ENCODE peak calls at places on chromosomes 6 and 20, in nine cellular contexts. One of them, this sample, is unnamed.
A peak's percentile ranks its signal among the peaks of the same experiment; 100 is the strongest.

GRCh38 chr20:3616250-3616649 is 46.9 kb downstream of the GFRA4 start:
- DNase-seq in cardiac muscle cell: peak; percentile 35
- DNase-seq in mesenchymal stem cell: no peak
- DNase-seq in uterus: no peak
- DNase-seq in small intestine: no peak
- DNase-seq in A549: no peak
- DNase-seq in stomach: peak; percentile 54
- DNase-seq in tibial nerve: no peak
- DNase-seq in pancreas: no peak
- DNase-seq in this sample: peak; percentile 80

GRCh38 chr6:9539231-9539755 is 875.6 kb downstream of the TFAP2A start:
- DNase-seq in mesenchymal stem cell: no peak
- DNase-seq in uterus: no peak
- DNase-seq in small intestine: no peak
- DNase-seq in pancreas: no peak
- DNase-seq in tibial nerve: no peak
- DNase-seq in stomach: peak; percentile 29
- DNase-seq in A549: peak; percentile 26
- DNase-seq in cardiac muscle cell: no peak
- DNase-seq in this sample: no peak

GRCh38 chr6:97195117-97195516 is 87.9 kb downstream of the MMS22L start:
- DNase-seq in pancreas: no peak
- DNase-seq in cardiac muscle cell: no peak
- DNase-seq in tibial nerve: no peak
- DNase-seq in small intestine: peak; percentile 33
- DNase-seq in mesenchymal stem cell: no peak
- DNase-seq in stomach: no peak
- DNase-seq in uterus: no peak
- DNase-seq in A549: no peak
- DNase-seq in this sample: no peak

GRCh38 chr6:54020311-54020710 is 90.9 kb upstream of the MLIP start:
- DNase-seq in A549: no peak
- DNase-seq in uterus: no peak
- DNase-seq in cardiac muscle cell: no peak
- DNase-seq in pancreas: no peak
- DNase-seq in small intestine: peak; percentile 80
- DNase-seq in mesenchymal stem cell: peak; percentile 18
- DNase-seq in tibial nerve: no peak
- DNase-seq in stomach: no peak
- DNase-seq in this sample: no peak

GRCh38 chr6:42166444-42167141 is 6.6 kb upstream of the GUCA1A start:
- DNase-seq in A549: peak; percentile 72
- DNase-seq in pancreas: peak; percentile 57
- DNase-seq in small intestine: peak; percentile 89
- DNase-seq in uterus: peak; percentile 53
- DNase-seq in tibial nerve: peak; percentile 36
- DNase-seq in cardiac muscle cell: peak; percentile 81
- DNase-seq in stomach: peak; percentile 76
- DNase-seq in mesenchymal stem cell: peak; percentile 72
- DNase-seq in this sample: no peak

GRCh38 chr6:101302593-101302992 is 90.9 kb upstream of the GRIK2 start:
- DNase-seq in A549: no peak
- DNase-seq in small intestine: no peak
- DNase-seq in cardiac muscle cell: no peak
- DNase-seq in tibial nerve: no peak
- DNase-seq in uterus: no peak
- DNase-seq in pancreas: no peak
- DNase-seq in mesenchymal stem cell: no peak
- DNase-seq in stomach: no peak
- DNase-seq in this sample: no peak

GRCh38 chr6:87944541-87944954 is 103.1 kb upstream of the SPACA1 start:
- DNase-seq in stomach: peak; percentile 31
- DNase-seq in mesenchymal stem cell: peak; percentile 60
- DNase-seq in A549: peak; percentile 48
- DNase-seq in cardiac muscle cell: peak; percentile 69
- DNase-seq in uterus: peak; percentile 48
- DNase-seq in pancreas: peak; percentile 55
- DNase-seq in tibial nerve: peak; percentile 21
- DNase-seq in small intestine: peak; percentile 7
- DNase-seq in this sample: peak; percentile 63

GRCh38 chr6:109083657-109084056 is 11.0 kb downstream of the SESN1 start:
- DNase-seq in pancreas: no peak
- DNase-seq in cardiac muscle cell: no peak
- DNase-seq in small intestine: no peak
- DNase-seq in A549: no peak
- DNase-seq in mesenchymal stem cell: no peak
- DNase-seq in stomach: no peak
- DNase-seq in tibial nerve: no peak
- DNase-seq in uterus: no peak
- DNase-seq in this sample: no peak

GRCh38 chr6:77021232-77021631 is 442.1 kb downstream of the HTR1B start:
- DNase-seq in A549: no peak
- DNase-seq in stomach: no peak
- DNase-seq in pancreas: no peak
- DNase-seq in cardiac muscle cell: no peak
- DNase-seq in tibial nerve: no peak
- DNase-seq in small intestine: no peak
- DNase-seq in mesenchymal stem cell: no peak
- DNase-seq in uterus: no peak
- DNase-seq in this sample: no peak

DNA sequence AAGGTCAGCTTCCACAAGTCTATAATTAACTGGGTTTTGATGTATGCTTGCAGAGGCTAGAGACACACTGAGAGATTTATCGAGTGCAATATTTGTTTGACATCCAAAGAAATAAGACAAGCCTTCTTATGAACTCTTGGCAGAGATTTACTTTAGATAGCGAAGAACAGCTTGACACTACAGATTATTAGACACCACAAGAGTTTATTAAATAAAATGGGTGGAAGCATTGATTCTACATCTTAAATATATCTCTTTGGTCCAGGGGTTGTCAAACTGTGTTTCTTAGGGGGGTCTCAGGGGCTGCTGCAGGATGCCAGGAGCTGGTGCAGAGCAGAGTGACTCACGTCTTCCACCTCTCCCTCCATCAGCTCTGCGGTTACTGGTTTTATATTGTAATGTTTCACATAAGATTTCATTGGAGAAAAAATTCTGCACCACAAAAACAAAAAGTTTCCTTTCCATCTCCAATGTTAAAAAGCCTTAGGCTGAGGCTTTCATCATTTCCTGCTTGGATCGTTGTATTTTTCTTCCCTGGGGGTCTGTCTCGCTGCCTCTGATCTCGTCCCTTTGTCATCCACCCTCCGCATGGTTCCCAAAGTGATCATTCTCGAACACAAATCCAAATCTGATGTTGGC is 176.2 kb upstream of the AHI1 start:
- DNase-seq in stomach: no peak
- DNase-seq in cardiac muscle cell: no peak
- DNase-seq in small intestine: no peak
- DNase-seq in tibial nerve: no peak
- DNase-seq in pancreas: no peak
- DNase-seq in uterus: no peak
- DNase-seq in mesenchymal stem cell: no peak
- DNase-seq in A549: no peak
- DNase-seq in this sample: no peak
- H3K27ac ChIP-seq in stomach: no peak overlapping the region
- H3K27ac ChIP-seq in cardiac muscle cell: no peak overlapping the region
- H3K27ac ChIP-seq in small intestine: no peak overlapping the region
- H3K27ac ChIP-seq in tibial nerve: no peak overlapping the region
- H3K27ac ChIP-seq in pancreas: no peak overlapping the region
- H3K27ac ChIP-seq in uterus: no peak overlapping the region
- H3K27ac ChIP-seq in mesenchymal stem cell: peak overlapping the region; percentile 22
- H3K27ac ChIP-seq in A549: peak overlapping the region; percentile 24
- H3K27ac ChIP-seq in this sample: no peak overlapping the region

DNA sequence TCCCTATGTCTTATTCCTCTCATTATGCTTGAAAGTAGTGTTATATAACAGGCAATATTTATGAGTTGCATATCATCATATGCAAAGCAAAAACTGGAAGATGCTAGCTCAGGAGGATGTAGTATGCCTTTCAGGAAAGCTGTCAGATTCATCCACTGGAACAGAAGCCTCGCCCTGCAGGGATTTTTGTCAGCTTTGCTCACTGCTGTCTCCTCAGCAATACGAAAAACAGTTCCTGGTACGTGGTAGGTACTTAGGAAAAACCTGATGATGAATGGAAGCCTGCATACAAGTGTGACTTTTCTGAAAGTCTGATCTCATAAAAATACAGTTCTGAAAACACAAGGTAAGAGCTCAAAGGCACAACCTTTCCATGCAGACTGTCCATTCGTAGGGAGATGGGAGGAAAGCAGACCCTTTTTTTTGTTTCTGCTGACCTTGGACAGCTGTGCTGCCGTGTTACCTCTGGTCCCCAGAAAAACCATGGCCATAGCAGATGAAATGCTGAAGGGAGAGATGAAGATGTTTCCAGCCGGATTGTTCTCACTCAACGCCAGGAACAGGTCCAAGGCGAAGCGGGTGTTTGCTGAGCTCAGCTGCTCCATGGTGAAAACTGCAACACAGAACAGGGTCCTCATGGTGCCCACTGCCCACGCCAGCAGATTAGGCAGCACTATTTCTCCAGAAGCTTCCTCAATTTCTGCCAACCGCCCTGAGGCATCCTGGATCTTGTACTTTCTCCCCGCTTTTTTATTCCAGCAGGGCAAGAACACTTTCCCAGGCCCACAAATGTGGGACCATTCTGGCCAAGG is 1.5 kb downstream of the SERPINB1 start:
- DNase-seq in mesenchymal stem cell: no peak
- DNase-seq in pancreas: no peak
- DNase-seq in A549: no peak
- DNase-seq in uterus: no peak
- DNase-seq in small intestine: no peak
- DNase-seq in tibial nerve: no peak
- DNase-seq in cardiac muscle cell: no peak
- DNase-seq in stomach: no peak
- DNase-seq in this sample: no peak
- H3K4me3 ChIP-seq in mesenchymal stem cell: no peak overlapping the region
- H3K4me3 ChIP-seq in pancreas: peak overlapping the region; percentile 10
- H3K4me3 ChIP-seq in A549: peak overlapping the region; percentile 71
- H3K4me3 ChIP-seq in uterus: no peak overlapping the region
- H3K4me3 ChIP-seq in small intestine: peak overlapping the region; percentile 48
- H3K4me3 ChIP-seq in tibial nerve: peak overlapping the region; percentile 45
- H3K4me3 ChIP-seq in cardiac muscle cell: no peak overlapping the region
- H3K4me3 ChIP-seq in stomach: peak overlapping the region; percentile 71
- H3K4me3 ChIP-seq in this sample: peak overlapping the region; percentile 59

DNA sequence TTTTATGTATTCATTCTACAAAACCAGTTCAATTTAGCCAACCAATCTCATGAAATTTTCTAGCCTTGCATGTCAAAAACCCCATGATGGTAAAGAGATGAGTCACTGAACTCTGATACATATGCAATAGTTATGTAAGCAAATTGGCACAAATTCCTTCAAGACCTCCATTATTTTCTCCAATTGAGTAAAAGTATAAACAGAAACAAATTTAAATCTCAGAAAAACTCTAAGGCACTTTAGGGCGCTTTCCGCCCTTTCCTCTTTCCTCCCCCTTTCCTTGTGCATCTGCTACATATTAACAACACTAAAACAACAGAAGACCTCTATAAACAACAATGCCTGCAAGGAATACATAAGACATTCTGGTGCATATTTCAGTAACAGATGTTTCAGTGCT is 48.5 kb downstream of the KIF13A start:
- DNase-seq in stomach: no peak
- DNase-seq in small intestine: no peak
- DNase-seq in pancreas: no peak
- DNase-seq in uterus: no peak
- DNase-seq in A549: no peak
- DNase-seq in cardiac muscle cell: no peak
- DNase-seq in mesenchymal stem cell: peak; percentile 67
- DNase-seq in tibial nerve: no peak
- DNase-seq in this sample: no peak
- H3K4me1 ChIP-seq in stomach: no peaks in the 10 kb centered on the region
- H3K4me1 ChIP-seq in small intestine: peaks cover 2% of the 10 kb centered on the region
- H3K4me1 ChIP-seq in pancreas: peaks cover 7% of the 10 kb centered on the region
- H3K4me1 ChIP-seq in uterus: peaks cover 6% of the 10 kb centered on the region
- H3K4me1 ChIP-seq in A549: peaks cover 29% of the 10 kb centered on the region
- H3K4me1 ChIP-seq in cardiac muscle cell: peaks cover 20% of the 10 kb centered on the region
- H3K4me1 ChIP-seq in mesenchymal stem cell: peaks cover 1% of the 10 kb centered on the region
- H3K4me1 ChIP-seq in tibial nerve: no peaks in the 10 kb centered on the region
- H3K4me1 ChIP-seq in this sample: peaks cover 25% of the 10 kb centered on the region

GRCh38 chr20:57414867-57415592 is 23.8 kb downstream of the RBM38 start:
- DNase-seq in pancreas: no peak
- DNase-seq in tibial nerve: no peak
- DNase-seq in stomach: no peak
- DNase-seq in mesenchymal stem cell: peak; percentile 44
- DNase-seq in small intestine: no peak
- DNase-seq in uterus: no peak
- DNase-seq in cardiac muscle cell: no peak
- DNase-seq in A549: no peak
- DNase-seq in this sample: no peak

GRCh38 chr20:57413990-57414389 is 22.8 kb downstream of the RBM38 start:
- DNase-seq in cardiac muscle cell: no peak
- DNase-seq in small intestine: no peak
- DNase-seq in tibial nerve: no peak
- DNase-seq in mesenchymal stem cell: no peak
- DNase-seq in A549: no peak
- DNase-seq in uterus: no peak
- DNase-seq in pancreas: no peak
- DNase-seq in stomach: no peak
- DNase-seq in this sample: no peak

GRCh38 chr20:57411406-57412283 is 20.4 kb downstream of the RBM38 start:
- DNase-seq in A549: no peak
- DNase-seq in cardiac muscle cell: no peak
- DNase-seq in small intestine: no peak
- DNase-seq in uterus: no peak
- DNase-seq in stomach: no peak
- DNase-seq in mesenchymal stem cell: no peak
- DNase-seq in tibial nerve: no peak
- DNase-seq in pancreas: no peak
- DNase-seq in this sample: no peak

GRCh38 chr20:57410398-57411323 is 19.5 kb downstream of the RBM38 start:
- DNase-seq in cardiac muscle cell: no peak
- DNase-seq in A549: no peak
- DNase-seq in mesenchymal stem cell: no peak
- DNase-seq in tibial nerve: no peak
- DNase-seq in stomach: no peak
- DNase-seq in pancreas: no peak
- DNase-seq in small intestine: no peak
- DNase-seq in uterus: no peak
- DNase-seq in this sample: no peak

DNA sequence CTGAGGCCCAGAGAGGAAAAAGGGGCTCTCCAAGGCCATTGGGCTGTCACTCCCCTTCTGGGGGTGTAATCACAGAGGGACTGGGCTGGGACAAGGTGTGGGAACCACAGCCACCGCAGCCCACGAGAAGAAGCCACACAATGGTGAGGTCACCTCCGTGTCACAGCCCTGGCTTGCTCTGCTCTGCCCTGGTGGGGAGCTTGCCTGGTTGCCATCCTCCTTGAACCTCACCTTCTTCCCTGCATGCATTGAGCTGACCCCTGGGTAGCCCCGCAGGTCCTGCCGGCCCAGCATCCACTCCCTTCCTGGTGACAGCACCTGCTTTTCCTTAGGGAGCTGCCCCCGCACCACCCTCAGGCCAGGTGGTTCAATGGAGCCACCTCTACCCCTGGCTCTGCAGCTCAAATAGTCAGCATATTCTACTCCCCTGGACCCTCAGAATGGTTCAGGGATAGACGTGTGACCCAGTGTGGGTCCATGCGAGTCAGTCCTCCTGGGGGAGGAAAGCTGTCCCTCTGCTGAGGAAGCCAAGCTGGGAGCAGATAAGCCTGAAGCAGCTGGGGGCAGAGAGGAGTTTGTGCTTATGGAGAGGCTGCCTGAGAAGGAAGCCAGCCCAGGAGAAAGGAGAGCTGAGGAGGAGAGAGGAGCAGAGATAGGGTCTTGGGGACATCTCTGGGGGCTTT is 21.3 kb downstream of the RBM38 start:
- DNase-seq in small intestine: no peak
- DNase-seq in uterus: no peak
- DNase-seq in tibial nerve: no peak
- DNase-seq in mesenchymal stem cell: no peak
- DNase-seq in cardiac muscle cell: no peak
- DNase-seq in A549: no peak
- DNase-seq in pancreas: no peak
- DNase-seq in stomach: no peak
- DNase-seq in this sample: no peak
- H3K27ac ChIP-seq in small intestine: no peak overlapping the region
- H3K27ac ChIP-seq in uterus: no peak overlapping the region
- H3K27ac ChIP-seq in tibial nerve: no peak overlapping the region
- H3K27ac ChIP-seq in mesenchymal stem cell: no peak overlapping the region
- H3K27ac ChIP-seq in cardiac muscle cell: peak overlapping the region; percentile 93
- H3K27ac ChIP-seq in A549: no peak overlapping the region
- H3K27ac ChIP-seq in pancreas: no peak overlapping the region
- H3K27ac ChIP-seq in stomach: no peak overlapping the region
- H3K27ac ChIP-seq in this sample: no peak overlapping the region

This sample was measured in lower lobe of right lung.